ENCODE peak calls at places on chromosomes 3 and 15, in eight cellular contexts. One of them, this sample, is unnamed. For H3K36me3 and H3K9me3, the result is how much of the 10 kb centered on the place peaks cover.

GRCh38 chr3:42699511-42699971 is 3.1 kb downstream of the HHATL start:
- DNase-seq in esophagus muscularis mucosa: no peak
- DNase-seq in cardiac muscle cell: no peak
- DNase-seq in hepatocyte: no peak
- DNase-seq in adrenal gland: no peak
- DNase-seq in CD4-positive, alpha-beta memory T cell: no peak
- DNase-seq in upper lobe of right lung: no peak
- DNase-seq in transverse colon: no peak
- DNase-seq in this sample: no peak

GRCh38 chr3:12396475-12396874 is 87.8 kb upstream of the TSEN2 start:
- DNase-seq in esophagus muscularis mucosa: no peak
- DNase-seq in cardiac muscle cell: no peak
- DNase-seq in hepatocyte: no peak
- DNase-seq in adrenal gland: no peak
- DNase-seq in CD4-positive, alpha-beta memory T cell: no peak
- DNase-seq in upper lobe of right lung: no peak
- DNase-seq in transverse colon: no peak
- DNase-seq in this sample: no peak

GRCh38 chr3:97825101-97825500 is 3.3 kb downstream of the CRYBG3 start:
- DNase-seq in esophagus muscularis mucosa: no peak
- DNase-seq in cardiac muscle cell: peak
- DNase-seq in hepatocyte: no peak
- DNase-seq in adrenal gland: no peak
- DNase-seq in CD4-positive, alpha-beta memory T cell: no peak
- DNase-seq in upper lobe of right lung: no peak
- DNase-seq in transverse colon: no peak
- DNase-seq in this sample: no peak

GRCh38 chr3:107416138-107416537 is 38.9 kb downstream of the CCDC54 start:
- DNase-seq in esophagus muscularis mucosa: no peak
- DNase-seq in cardiac muscle cell: no peak
- DNase-seq in hepatocyte: no peak
- DNase-seq in adrenal gland: no peak
- DNase-seq in CD4-positive, alpha-beta memory T cell: no peak
- DNase-seq in upper lobe of right lung: no peak
- DNase-seq in transverse colon: no peak
- DNase-seq in this sample: no peak

GRCh38 chr3:9404680-9405079 is 7.3 kb downstream of the SETD5 start:
- DNase-seq in esophagus muscularis mucosa: no peak
- DNase-seq in cardiac muscle cell: no peak
- DNase-seq in hepatocyte: no peak
- DNase-seq in adrenal gland: no peak
- DNase-seq in CD4-positive, alpha-beta memory T cell: peak
- DNase-seq in upper lobe of right lung: no peak
- DNase-seq in transverse colon: no peak
- DNase-seq in this sample: no peak

GRCh38 chr15:89756897-89757296 is 5.8 kb upstream of the MESP1 start:
- DNase-seq in esophagus muscularis mucosa: no peak
- DNase-seq in cardiac muscle cell: no peak
- DNase-seq in hepatocyte: peak
- DNase-seq in adrenal gland: no peak
- DNase-seq in CD4-positive, alpha-beta memory T cell: no peak
- DNase-seq in upper lobe of right lung: no peak
- DNase-seq in transverse colon: no peak
- DNase-seq in this sample: no peak

GRCh38 chr3:133296315-133296917 is 103.4 kb upstream of the BFSP2 start:
- DNase-seq in esophagus muscularis mucosa: no peak
- DNase-seq in cardiac muscle cell: no peak
- DNase-seq in hepatocyte: no peak
- DNase-seq in adrenal gland: no peak
- DNase-seq in CD4-positive, alpha-beta memory T cell: no peak
- DNase-seq in upper lobe of right lung: no peak
- DNase-seq in transverse colon: no peak
- DNase-seq in this sample: no peak

GRCh38 chr3:172987268-172987667 is 153.8 kb downstream of the SPATA16 start:
- DNase-seq in esophagus muscularis mucosa: no peak
- DNase-seq in cardiac muscle cell: no peak
- DNase-seq in hepatocyte: peak
- DNase-seq in adrenal gland: no peak
- DNase-seq in CD4-positive, alpha-beta memory T cell: no peak
- DNase-seq in upper lobe of right lung: no peak
- DNase-seq in transverse colon: no peak
- DNase-seq in this sample: no peak

GRCh38 chr3:118801899-118802298 is 232.7 kb downstream of the IGSF11 start:
- DNase-seq in esophagus muscularis mucosa: peak
- DNase-seq in cardiac muscle cell: no peak
- DNase-seq in hepatocyte: no peak
- DNase-seq in adrenal gland: no peak
- DNase-seq in CD4-positive, alpha-beta memory T cell: no peak
- DNase-seq in upper lobe of right lung: no peak
- DNase-seq in transverse colon: no peak
- DNase-seq in this sample: no peak

GRCh38 chr15:99592135-99592845 is 26.5 kb downstream of the MEF2A start:
- DNase-seq in esophagus muscularis mucosa: no peak
- DNase-seq in cardiac muscle cell: peak
- DNase-seq in hepatocyte: no peak
- DNase-seq in adrenal gland: no peak
- DNase-seq in CD4-positive, alpha-beta memory T cell: no peak
- DNase-seq in upper lobe of right lung: no peak
- DNase-seq in transverse colon: no peak
- DNase-seq in this sample: no peak

GRCh38 chr3:105356988-105357387 is 9.7 kb upstream of the ALCAM start:
- DNase-seq in esophagus muscularis mucosa: no peak
- DNase-seq in cardiac muscle cell: no peak
- DNase-seq in hepatocyte: no peak
- DNase-seq in adrenal gland: no peak
- DNase-seq in CD4-positive, alpha-beta memory T cell: no peak
- DNase-seq in upper lobe of right lung: no peak
- DNase-seq in transverse colon: no peak
- DNase-seq in this sample: no peak

GRCh38 chr15:99503411-99503810 is 62.4 kb upstream of the MEF2A start:
- DNase-seq in esophagus muscularis mucosa: no peak
- DNase-seq in cardiac muscle cell: no peak
- DNase-seq in hepatocyte: no peak
- DNase-seq in adrenal gland: no peak
- DNase-seq in CD4-positive, alpha-beta memory T cell: no peak
- DNase-seq in upper lobe of right lung: no peak
- DNase-seq in transverse colon: no peak
- DNase-seq in this sample: no peak

GRCh38 chr15:89740137-89740536 is 10.9 kb downstream of the MESP1 start:
- DNase-seq in esophagus muscularis mucosa: no peak
- DNase-seq in cardiac muscle cell: peak
- DNase-seq in hepatocyte: peak
- DNase-seq in adrenal gland: peak
- DNase-seq in CD4-positive, alpha-beta memory T cell: peak
- DNase-seq in upper lobe of right lung: no peak
- DNase-seq in transverse colon: peak
- DNase-seq in this sample: peak

GRCh38 chr15:63012444-63012843 is 30.1 kb upstream of the TPM1 start:
- DNase-seq in esophagus muscularis mucosa: no peak
- DNase-seq in cardiac muscle cell: no peak
- DNase-seq in hepatocyte: no peak
- DNase-seq in adrenal gland: no peak
- DNase-seq in CD4-positive, alpha-beta memory T cell: no peak
- DNase-seq in upper lobe of right lung: no peak
- DNase-seq in transverse colon: no peak
- DNase-seq in this sample: no peak

GRCh38 chr3:10806001-10806400 is 10.0 kb upstream of the SLC6A11 start:
- DNase-seq in esophagus muscularis mucosa: no peak
- DNase-seq in cardiac muscle cell: no peak
- DNase-seq in hepatocyte: no peak
- DNase-seq in adrenal gland: no peak
- DNase-seq in CD4-positive, alpha-beta memory T cell: no peak
- DNase-seq in upper lobe of right lung: no peak
- DNase-seq in transverse colon: no peak
- DNase-seq in this sample: no peak

GRCh38 chr3:132418916-132419315 is 1.6 kb downstream of the DNAJC13 start:
- DNase-seq in esophagus muscularis mucosa: no peak
- DNase-seq in cardiac muscle cell: peak
- DNase-seq in hepatocyte: no peak
- DNase-seq in adrenal gland: no peak
- DNase-seq in CD4-positive, alpha-beta memory T cell: no peak
- DNase-seq in upper lobe of right lung: no peak
- DNase-seq in transverse colon: no peak
- DNase-seq in this sample: no peak

GRCh38 chr3:104669083-104669482 is 697.6 kb upstream of the ALCAM start:
- DNase-seq in esophagus muscularis mucosa: no peak
- DNase-seq in cardiac muscle cell: no peak
- DNase-seq in hepatocyte: no peak
- DNase-seq in adrenal gland: no peak
- DNase-seq in CD4-positive, alpha-beta memory T cell: no peak
- DNase-seq in upper lobe of right lung: no peak
- DNase-seq in transverse colon: no peak
- DNase-seq in this sample: no peak

GRCh38 chr3:66418432-66419052 is 82.3 kb downstream of the LRIG1 start:
- DNase-seq in esophagus muscularis mucosa: no peak
- DNase-seq in cardiac muscle cell: no peak
- DNase-seq in hepatocyte: no peak
- DNase-seq in adrenal gland: no peak
- DNase-seq in CD4-positive, alpha-beta memory T cell: no peak
- DNase-seq in upper lobe of right lung: peak
- DNase-seq in transverse colon: peak
- DNase-seq in this sample: peak

GRCh38 chr3:55235416-55235815 is 251.7 kb downstream of the WNT5A start:
- DNase-seq in esophagus muscularis mucosa: no peak
- DNase-seq in cardiac muscle cell: no peak
- DNase-seq in hepatocyte: no peak
- DNase-seq in adrenal gland: no peak
- DNase-seq in CD4-positive, alpha-beta memory T cell: no peak
- DNase-seq in upper lobe of right lung: no peak
- DNase-seq in transverse colon: no peak
- DNase-seq in this sample: no peak

GRCh38 chr3:123635220-123635619 is 50.4 kb upstream of the HACD2 start:
- DNase-seq in esophagus muscularis mucosa: no peak
- DNase-seq in cardiac muscle cell: no peak
- DNase-seq in hepatocyte: no peak
- DNase-seq in adrenal gland: no peak
- DNase-seq in CD4-positive, alpha-beta memory T cell: no peak
- DNase-seq in upper lobe of right lung: no peak
- DNase-seq in transverse colon: no peak
- DNase-seq in this sample: no peak
- H3K36me3 ChIP-seq in esophagus muscularis mucosa: half or more
- H3K36me3 ChIP-seq in cardiac muscle cell: under half
- H3K36me3 ChIP-seq in hepatocyte: under half
- H3K36me3 ChIP-seq in adrenal gland: under half
- H3K36me3 ChIP-seq in CD4-positive, alpha-beta memory T cell: under half
- H3K36me3 ChIP-seq in upper lobe of right lung: under half
- H3K36me3 ChIP-seq in transverse colon: under half
- H3K36me3 ChIP-seq in this sample: under half

DNA sequence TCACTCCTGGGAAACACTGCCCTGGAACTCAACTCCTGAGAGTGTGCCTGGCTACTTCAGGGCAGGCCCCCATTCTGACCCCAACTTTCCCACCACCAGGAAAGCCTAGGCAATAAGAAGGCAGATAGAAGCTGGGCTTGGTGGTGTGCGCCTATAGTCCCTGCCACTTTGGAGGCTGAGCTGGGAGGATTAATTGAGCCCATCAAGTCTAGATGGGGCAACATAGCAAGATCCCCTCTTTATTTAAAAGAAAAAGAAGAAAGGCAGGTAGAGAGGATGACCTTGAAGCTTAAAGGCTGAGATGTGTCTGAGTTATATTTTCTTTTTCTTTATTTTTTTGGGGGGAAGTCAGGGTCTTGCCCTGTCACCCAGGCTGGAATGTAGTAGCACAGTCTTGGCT is 4.2 kb upstream of the RBPMS2 start:
- DNase-seq in esophagus muscularis mucosa: no peak
- DNase-seq in cardiac muscle cell: no peak
- DNase-seq in hepatocyte: no peak
- DNase-seq in adrenal gland: no peak
- DNase-seq in CD4-positive, alpha-beta memory T cell: no peak
- DNase-seq in upper lobe of right lung: no peak
- DNase-seq in transverse colon: no peak
- DNase-seq in this sample: no peak
- H3K4me3 ChIP-seq in esophagus muscularis mucosa: no peak
- H3K4me3 ChIP-seq in cardiac muscle cell: no peak
- H3K4me3 ChIP-seq in hepatocyte: no peak
- H3K4me3 ChIP-seq in adrenal gland: no peak
- H3K4me3 ChIP-seq in CD4-positive, alpha-beta memory T cell: no peak
- H3K4me3 ChIP-seq in upper lobe of right lung: no peak
- H3K4me3 ChIP-seq in transverse colon: no peak
- H3K4me3 ChIP-seq in this sample: no peak

DNA sequence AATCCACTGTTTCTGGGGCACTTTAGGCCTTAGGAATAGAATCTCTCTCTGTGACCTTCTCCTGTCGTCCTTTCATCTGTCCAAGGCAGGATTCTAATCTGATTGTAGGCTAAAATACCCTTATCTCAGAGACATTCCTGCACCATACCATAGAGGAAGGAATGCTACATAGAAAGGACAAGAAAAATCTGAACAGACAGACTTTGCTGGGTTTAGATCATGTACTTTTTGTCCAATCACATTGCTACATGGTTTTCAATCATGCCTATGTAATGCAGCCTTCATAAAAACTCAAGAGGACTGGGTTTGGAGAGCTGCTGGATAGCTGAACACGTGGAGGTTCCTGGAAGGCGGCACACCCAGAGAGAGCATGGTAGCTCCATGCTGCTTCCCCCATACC is 378.5 kb upstream of the SEMA6D start:
- DNase-seq in esophagus muscularis mucosa: no peak
- DNase-seq in cardiac muscle cell: no peak
- DNase-seq in hepatocyte: no peak
- DNase-seq in adrenal gland: no peak
- DNase-seq in CD4-positive, alpha-beta memory T cell: no peak
- DNase-seq in upper lobe of right lung: no peak
- DNase-seq in transverse colon: no peak
- DNase-seq in this sample: no peak
- H3K9me3 ChIP-seq in esophagus muscularis mucosa: under half
- H3K9me3 ChIP-seq in cardiac muscle cell: under half
- H3K9me3 ChIP-seq in hepatocyte: under half
- H3K9me3 ChIP-seq in adrenal gland: under half
- H3K9me3 ChIP-seq in CD4-positive, alpha-beta memory T cell: under half
- H3K9me3 ChIP-seq in upper lobe of right lung: under half
- H3K9me3 ChIP-seq in transverse colon: under half
- H3K9me3 ChIP-seq in this sample: under half

GRCh38 chr15:59052915-59053407 is 52.0 kb upstream of the CCNB2 start:
- DNase-seq in esophagus muscularis mucosa: no peak
- DNase-seq in cardiac muscle cell: no peak
- DNase-seq in hepatocyte: no peak
- DNase-seq in adrenal gland: no peak
- DNase-seq in CD4-positive, alpha-beta memory T cell: no peak
- DNase-seq in upper lobe of right lung: no peak
- DNase-seq in transverse colon: no peak
- DNase-seq in this sample: no peak
- H3K36me3 ChIP-seq in esophagus muscularis mucosa: under half
- H3K36me3 ChIP-seq in cardiac muscle cell: under half
- H3K36me3 ChIP-seq in hepatocyte: under half
- H3K36me3 ChIP-seq in adrenal gland: under half
- H3K36me3 ChIP-seq in CD4-positive, alpha-beta memory T cell: under half
- H3K36me3 ChIP-seq in upper lobe of right lung: half or more
- H3K36me3 ChIP-seq in transverse colon: under half
- H3K36me3 ChIP-seq in this sample: under half

This sample was measured in MG63.